ENCODE peak calls at places on chromosome 7, in seven cellular contexts. F, D, Y, U, P, S and Z are unnamed samples.
A peak's percentile ranks its signal among the peaks of the same experiment; 100 is the strongest.

GRCh38 chr7:155482511-155483183 is 24.7 kb downstream of the EN2 start:
- DNase-seq in F (no peak), D (no peak), Y (no peak), U (no peak), P (no peak), S (no peak), Z (no peak)

GRCh38 chr7:17758008-17758407 is 182.3 kb downstream of the SNX13 start:
- DNase-seq in F (no peak), D (no peak), Y (no peak), U (no peak), P (peak; percentile 6), S (no peak), Z (no peak)

GRCh38 chr7:33233659-33234058 is 104.3 kb downstream of the BBS9 start:
- DNase-seq in F (no peak), D (no peak), Y (no peak), U (no peak), P (no peak), S (no peak), Z (no peak)

GRCh38 chr7:14606101-14606500 is 296.4 kb downstream of the DGKB start:
- DNase-seq in F (no peak), D (no peak), Y (peak; percentile 9), U (peak; percentile 29), P (no peak), S (no peak), Z (no peak)

GRCh38 chr7:150425670-150426069 is 24.8 kb upstream of the GIMAP8 start:
- DNase-seq in F (no peak), D (no peak), Y (no peak), U (no peak), P (no peak), S (no peak), Z (no peak)

GRCh38 chr7:24722386-24723177 is 34.7 kb downstream of the GSDME start:
- DNase-seq in F (peak; percentile 53), D (no peak), Y (no peak), U (peak; percentile 76), P (peak; percentile 51), S (no peak), Z (peak; percentile 77)

GRCh38 chr7:80427218-80427617 is 84.6 kb downstream of the GNAT3 start:
- DNase-seq in F (no peak), D (no peak), Y (no peak), U (no peak), P (no peak), S (no peak), Z (no peak)

GRCh38 chr7:111682576-111683372 is 120.5 kb upstream of the IMMP2L start:
- DNase-seq in F (no peak), D (no peak), Y (no peak), U (no peak), P (peak; percentile 13), S (no peak), Z (no peak)

GRCh38 chr7:14389052-14389988 is 399.9 kb upstream of the ETV1 start:
- DNase-seq in F (no peak), D (no peak), Y (no peak), U (no peak), P (no peak), S (no peak), Z (no peak)

GRCh38 chr7:98323597-98324322 is 42.3 kb downstream of the BRI3 start:
- DNase-seq in F (peak; percentile 41), D (no peak), Y (no peak), U (peak; percentile 85), P (no peak), S (no peak), Z (peak; percentile 88)

GRCh38 chr7:74173074-74173473 is 1.1 kb upstream of the EIF4H start:
- DNase-seq in F (no peak), D (no peak), Y (no peak), U (no peak), P (no peak), S (no peak), Z (peak; percentile 74)

GRCh38 chr7:44391746-44392617 is 66.6 kb upstream of the CAMK2B start:
- DNase-seq in F (peak; percentile 49), D (no peak), Y (no peak), U (no peak), P (no peak), S (no peak), Z (peak; percentile 28)

GRCh38 chr7:87318741-87319140 is 26.7 kb upstream of the CROT start:
- DNase-seq in F (no peak), D (no peak), Y (no peak), U (peak; percentile 33), P (no peak), S (no peak), Z (peak; percentile 48)

GRCh38 chr7:132618271-132618955 is 42.1 kb upstream of the PLXNA4 start:
- DNase-seq in F (no peak), D (no peak), Y (no peak), U (no peak), P (no peak), S (no peak), Z (no peak)

GRCh38 chr7:96612034-96612433 is 97.6 kb downstream of the SEM1 start:
- DNase-seq in F (no peak), D (no peak), Y (no peak), U (no peak), P (no peak), S (no peak), Z (no peak)

GRCh38 chr7:41578700-41579099 is 124.2 kb downstream of the INHBA start:
- DNase-seq in F (no peak), D (no peak), Y (no peak), U (no peak), P (no peak), S (no peak), Z (no peak)

GRCh38 chr7:105838273-105839141 is 37.9 kb downstream of the ATXN7L1 start:
- DNase-seq in F (no peak), D (no peak), Y (peak; percentile 5), U (peak; percentile 41), P (peak; percentile 60), S (no peak), Z (no peak)

GRCh38 chr7:128029405-128029995 is 1.7 kb downstream of the LRRC4 start:
- DNase-seq in F (no peak), D (no peak), Y (no peak), U (no peak), P (no peak), S (no peak), Z (no peak)

GRCh38 chr7:128032605-128033235 is 1.5 kb upstream of the LRRC4 start:
- DNase-seq in F (no peak), D (no peak), Y (no peak), U (peak; percentile 32), P (no peak), S (peak; percentile 21), Z (peak; percentile 78)

GRCh38 chr7:128031901-128032604 is 816 bp upstream of the LRRC4 start:
- DNase-seq in F (no peak), D (no peak), Y (peak; percentile 63), U (peak; percentile 93), P (peak; percentile 92), S (peak; percentile 51), Z (peak; percentile 84)

GRCh38 chr7:128030263-128030998 is 806 bp downstream of the LRRC4 start:
- DNase-seq in F (no peak), D (no peak), Y (no peak), U (no peak), P (peak; percentile 50), S (no peak), Z (peak; percentile 77)

GRCh38 chr7:128030999-128031681 is at the start of gene LRRC4:
- DNase-seq in F (no peak), D (no peak), Y (no peak), U (peak; percentile 59), P (peak; percentile 90), S (peak; percentile 26), Z (peak; percentile 83)
- TF ChIP-seq CTCF in F (no peak), D (peak; percentile 9), Y (no peak), U (peak; percentile 29), P (peak; percentile 24), S (no peak), Z (peak; percentile 34)

GRCh38 chr7:19116121-19117080 is 1.0 kb downstream of the TWIST1 start:
- DNase-seq in F (peak; percentile 66), D (no peak), Y (no peak), U (peak; percentile 61), P (peak; percentile 72), S (no peak), Z (peak; percentile 85)

GRCh38 chr7:19117081-19117869 is at the start of gene TWIST1:
- DNase-seq in F (peak; percentile 73), D (no peak), Y (peak; percentile 16), U (peak; percentile 99), P (peak; percentile 96), S (peak; percentile 46), Z (peak; percentile 89)

GRCh38 chr7:19118896-19119301 is 1.5 kb upstream of the TWIST1 start:
- DNase-seq in F (no peak), D (no peak), Y (no peak), U (peak; percentile 69), P (peak; percentile 57), S (no peak), Z (peak; percentile 88)

GRCh38 chr7:19119372-19119771 is 1.9 kb upstream of the TWIST1 start:
- DNase-seq in F (no peak), D (no peak), Y (no peak), U (no peak), P (no peak), S (no peak), Z (no peak)

GRCh38 chr7:19117870-19118608 is 603 bp upstream of the TWIST1 start:
- DNase-seq in F (no peak), D (no peak), Y (no peak), U (peak; percentile 62), P (peak; percentile 76), S (no peak), Z (peak; percentile 74)
- H3K4me3 ChIP-seq in F (peak overlapping the region; percentile 66), D (peak overlapping the region; percentile 37), Y (peak overlapping the region; percentile 31), U (peak overlapping the region; percentile 99), P (peak overlapping the region; percentile 92), S (peak overlapping the region; percentile 49), Z (peak overlapping the region; percentile 74)

GRCh38 chr7:45407730-45408406 is 166.3 kb upstream of the ADCY1 start:
- DNase-seq in F (no peak), D (peak; percentile 66), Y (no peak), U (no peak), P (no peak), S (no peak), Z (peak; percentile 83)
- TF ChIP-seq CTCF in F (no peak), D (peak; percentile 27), Y (no peak), U (no peak), P (no peak), S (no peak), Z (peak; percentile 79)

GRCh38 chr7:90407484-90407821 is 4.2 kb downstream of the CLDN12 start:
- DNase-seq in F (no peak), D (no peak), Y (no peak), U (no peak), P (no peak), S (no peak), Z (no peak)

GRCh38 chr7:90402785-90403173 is 482 bp upstream of the CLDN12 start:
- DNase-seq in F (no peak), D (no peak), Y (no peak), U (no peak), P (no peak), S (no peak), Z (no peak)

GRCh38 chr7:90401989-90402388 is 1.3 kb upstream of the CLDN12 start:
- DNase-seq in F (no peak), D (no peak), Y (no peak), U (peak; percentile 16), P (peak; percentile 71), S (no peak), Z (no peak)

GRCh38 chr7:90403174-90404113 is at the start of gene CLDN12:
- DNase-seq in F (peak; percentile 93), D (peak; percentile 82), Y (peak; percentile 99), U (peak; percentile 99), P (peak; percentile 81), S (peak; percentile 89), Z (peak; percentile 95)

DNA sequence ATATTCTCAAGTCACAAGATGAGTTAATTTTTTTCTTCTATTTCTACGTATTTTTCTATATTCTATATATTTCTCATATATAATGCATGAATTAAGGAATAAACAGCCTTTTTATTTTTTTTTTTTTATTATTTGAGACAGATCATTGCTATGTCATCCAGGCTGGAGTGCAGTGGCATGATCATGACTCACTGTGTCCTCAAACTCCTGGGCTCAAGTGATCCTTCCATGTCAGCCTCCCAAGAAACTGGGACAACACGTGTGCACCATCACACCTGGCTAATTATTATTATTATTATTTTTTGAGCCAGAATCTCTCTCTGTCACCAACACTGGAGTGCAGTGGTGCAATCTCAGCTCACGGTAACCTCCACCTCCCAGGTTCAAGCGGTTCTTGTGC is 1.5 kb downstream of the CLDN12 start:
- DNase-seq in F (no peak), D (no peak), Y (no peak), U (peak; percentile 14), P (no peak), S (no peak), Z (no peak)
- H3K4me3 ChIP-seq in F (no peak overlapping the region), D (peak overlapping the region; percentile 96), Y (no peak overlapping the region), U (peak overlapping the region; percentile 86), P (peak overlapping the region; percentile 81), S (peak overlapping the region; percentile 50), Z (peak overlapping the region; percentile 99)